ENCODE peak calls at places on chromosome 12, in eight cellular contexts. Y, G, B, X, D, L, A and F are unnamed samples.

GRCh38 chr12:447132-447531 is 12.6 kb upstream of the B4GALNT3 start:
- DNase-seq in Y (no peak), B (no peak), X (no peak), G (no peak), D (no peak), L (no peak), A (no peak), F (no peak)

GRCh38 chr12:116594325-116595038 is 35.3 kb downstream of the MAP1LC3B2 start:
- DNase-seq in G (no peak), D (no peak), L (peak; percentile 59), Y (no peak), B (peak; percentile 80), A (peak; percentile 25), X (peak; percentile 49), F (peak; percentile 71)

GRCh38 chr12:114407566-114408411 is 1.8 kb upstream of the TBX5 start:
- DNase-seq in Y (no peak), L (no peak), G (no peak), A (no peak), X (no peak), D (no peak), B (no peak), F (no peak)

GRCh38 chr12:12302976-12303375 is 36.1 kb upstream of the LRP6 start:
- DNase-seq in G (no peak), L (no peak), Y (no peak), D (no peak), A (no peak), X (no peak), B (no peak), F (no peak)

GRCh38 chr12:120012067-120012621 is 23.1 kb downstream of the BICDL1 start:
- DNase-seq in D (no peak), X (no peak), A (peak; percentile 51), Y (no peak), B (no peak), G (peak; percentile 70), L (no peak), F (peak; percentile 87)

GRCh38 chr12:2372735-2373134 is 319.9 kb downstream of the CACNA1C start:
- DNase-seq in X (peak; percentile 54), L (no peak), G (no peak), D (no peak), A (no peak), B (peak; percentile 60), Y (no peak), F (no peak)

GRCh38 chr12:71162832-71163711 is 5.3 kb upstream of the TSPAN8 start:
- DNase-seq in L (no peak), G (peak; percentile 86), B (no peak), A (no peak), X (no peak), D (peak; percentile 43), Y (no peak), F (no peak)

GRCh38 chr12:26153421-26154154 is 28.8 kb upstream of the BHLHE41 start:
- DNase-seq in L (no peak), X (peak; percentile 28), D (peak; percentile 55), Y (peak; percentile 73), B (no peak), G (peak; percentile 99), A (no peak), F (no peak)

GRCh38 chr12:6699259-6699988 is 1.2 kb downstream of the PIANP start:
- DNase-seq in B (peak; percentile 35), Y (no peak), G (no peak), X (no peak), A (no peak), D (no peak), L (no peak), F (no peak)

GRCh38 chr12:121388421-121388981 is 11.4 kb upstream of the RNF34 start:
- DNase-seq in A (no peak), L (no peak), D (no peak), B (no peak), G (peak; percentile 79), Y (no peak), X (no peak), F (no peak)

GRCh38 chr12:2255301-2255700 is 202.5 kb downstream of the CACNA1C start:
- DNase-seq in D (no peak), B (no peak), Y (no peak), L (no peak), G (no peak), X (no peak), A (no peak), F (no peak)

GRCh38 chr12:64781374-64782029 is 22.3 kb upstream of the GNS start:
- DNase-seq in G (peak; percentile 53), Y (peak; percentile 68), A (no peak), D (peak; percentile 66), B (peak; percentile 64), X (no peak), L (no peak), F (no peak)

GRCh38 chr12:64782181-64782580 is 23.0 kb upstream of the GNS start:
- DNase-seq in G (no peak), X (no peak), L (no peak), D (no peak), B (no peak), A (no peak), Y (no peak), F (no peak)

GRCh38 chr12:64780220-64780530 is 21.0 kb upstream of the GNS start:
- DNase-seq in L (no peak), B (no peak), D (no peak), Y (no peak), G (no peak), X (no peak), A (no peak), F (no peak)

GRCh38 chr12:64780531-64781373 is 21.5 kb upstream of the GNS start:
- DNase-seq in D (peak; percentile 85), Y (peak; percentile 90), L (peak; percentile 60), G (peak; percentile 59), X (peak; percentile 41), A (no peak), B (peak; percentile 91), F (no peak)

DNA sequence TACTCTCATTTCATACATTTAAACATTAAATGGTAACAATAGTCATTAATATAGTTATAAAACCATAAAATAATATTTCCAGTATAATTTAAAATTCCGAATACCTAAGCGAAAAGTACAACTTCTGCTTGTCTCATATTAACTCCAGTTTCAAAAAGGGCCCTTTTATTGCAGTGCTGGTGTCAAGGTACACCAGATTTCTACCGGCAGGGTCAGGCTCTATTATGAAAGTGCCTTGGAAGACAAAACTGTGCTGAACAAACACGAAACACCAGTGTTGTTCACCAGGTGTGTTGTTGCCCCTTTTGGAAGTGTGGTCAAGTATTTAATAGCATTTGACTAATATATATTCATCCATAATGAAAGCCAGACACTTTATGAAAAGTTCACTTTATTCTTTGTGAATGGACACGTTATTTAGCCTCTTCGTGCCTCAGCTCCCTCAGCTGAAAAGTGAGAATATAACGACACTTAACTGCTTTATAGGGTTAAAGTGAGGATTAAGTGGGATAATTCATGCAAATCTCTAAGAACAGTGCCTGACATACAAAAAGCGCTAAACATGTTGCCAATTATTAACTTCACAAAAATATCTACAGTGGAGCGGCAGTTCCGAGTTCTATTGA is 20.3 kb upstream of the GNS start:
- DNase-seq in A (no peak), D (no peak), X (no peak), B (no peak), G (no peak), L (no peak), Y (no peak), F (no peak)
- H3K27ac ChIP-seq in A (no peak overlapping the region), D (peak overlapping the region; percentile 94), X (no peak overlapping the region), B (peak overlapping the region; percentile 64), G (no peak overlapping the region), L (no peak overlapping the region), Y (peak overlapping the region; percentile 94), F (no peak overlapping the region)

GRCh38 chr12:101884174-101884573 is 6.8 kb downstream of the DRAM1 start:
- DNase-seq in D (no peak), A (no peak), Y (no peak), L (no peak), X (no peak), G (no peak), B (no peak), F (no peak)

GRCh38 chr12:101876861-101877815 is at the start of gene DRAM1:
- DNase-seq in A (peak; percentile 56), G (peak; percentile 89), L (peak; percentile 96), D (peak; percentile 92), Y (peak; percentile 95), B (peak; percentile 98), X (peak; percentile 91), F (peak; percentile 67)

GRCh38 chr12:101880769-101881168 is 3.4 kb downstream of the DRAM1 start:
- DNase-seq in Y (no peak), L (no peak), G (no peak), D (no peak), A (no peak), X (no peak), B (no peak), F (no peak)

GRCh38 chr12:101877816-101878811 is 734 bp downstream of the DRAM1 start:
- DNase-seq in B (no peak), X (peak; percentile 29), L (peak; percentile 65), D (peak; percentile 41), Y (peak; percentile 43), A (no peak), G (peak; percentile 18), F (peak; percentile 8)

DNA sequence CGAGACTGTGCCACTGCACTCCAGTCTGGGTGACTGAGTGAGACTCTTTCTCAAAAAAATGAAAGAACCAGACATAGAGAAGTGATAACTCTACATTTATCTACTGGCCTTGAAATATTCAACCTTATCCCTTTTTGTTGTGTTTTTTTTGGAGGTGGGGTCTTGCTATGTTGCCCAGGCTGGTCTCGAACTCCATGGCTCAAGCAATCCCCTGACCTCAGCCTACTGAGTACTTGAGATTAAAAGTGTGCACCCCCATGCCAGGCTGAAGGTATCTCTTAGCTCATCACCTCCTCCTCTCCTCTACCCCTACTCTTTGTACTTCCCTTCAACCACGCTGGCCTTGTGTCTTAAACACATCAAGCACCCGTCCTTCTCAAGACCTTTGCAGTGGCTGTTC is 3.8 kb downstream of the DRAM1 start:
- DNase-seq in L (no peak), G (no peak), A (no peak), X (no peak), D (no peak), Y (no peak), B (no peak), F (no peak)
- H3K36me3 ChIP-seq in L (no peaks in the 10 kb centered on the region), G (no peaks in the 10 kb centered on the region), A (no peaks in the 10 kb centered on the region), X (no peaks in the 10 kb centered on the region), D (no peaks in the 10 kb centered on the region), Y (no peaks in the 10 kb centered on the region), B (no peaks in the 10 kb centered on the region), F (no peaks in the 10 kb centered on the region)

DNA sequence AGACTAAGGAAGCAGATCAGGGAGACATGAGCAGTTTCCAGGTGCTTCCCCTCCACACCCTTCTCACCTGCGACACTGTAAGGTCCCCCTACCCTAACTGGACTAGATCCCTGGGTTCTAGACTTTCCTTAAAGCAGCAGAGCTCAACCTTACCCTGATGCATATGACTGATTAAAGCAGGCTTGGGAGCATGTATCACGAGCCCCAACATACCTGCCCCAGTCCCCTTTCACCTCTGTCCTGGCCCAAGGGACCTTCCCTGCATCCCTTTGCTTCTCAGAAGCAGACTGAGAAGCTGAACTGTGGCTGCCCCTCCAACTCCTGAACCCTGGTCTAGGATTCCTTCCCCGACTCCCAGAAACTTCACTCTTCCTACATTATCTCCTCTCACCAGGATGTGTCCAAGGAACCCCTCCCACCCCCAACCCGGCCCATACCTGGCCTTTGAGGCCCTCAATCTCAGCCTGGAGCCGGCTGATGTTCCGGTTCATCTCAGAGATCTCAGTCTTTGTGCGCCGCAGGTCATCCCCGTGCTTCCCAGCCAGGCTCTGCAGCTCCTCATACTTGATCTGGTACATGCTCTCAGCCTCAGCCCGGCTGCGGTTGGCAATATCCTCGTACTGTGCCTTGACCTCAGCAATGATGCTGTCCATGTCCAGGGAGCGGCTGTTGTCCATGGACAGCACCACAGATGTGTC is 5.4 kb downstream of the KRT8 start:
- DNase-seq in B (no peak), L (no peak), X (no peak), G (no peak), A (no peak), D (no peak), Y (peak; percentile 25), F (no peak)
- H3K4me3 ChIP-seq in B (no peak overlapping the region), L (no peak overlapping the region), X (no peak overlapping the region), G (no peak overlapping the region), A (no peak overlapping the region), D (no peak overlapping the region), Y (no peak overlapping the region), F (no peak overlapping the region)

GRCh38 chr12:40031965-40032364 is 73.9 kb downstream of the SLC2A13 start:
- DNase-seq in B (no peak), Y (peak; percentile 28), G (no peak), L (no peak), D (peak; percentile 21), X (no peak), A (no peak), F (no peak)
- H3K27ac ChIP-seq in B (no peak overlapping the region), Y (no peak overlapping the region), G (no peak overlapping the region), L (no peak overlapping the region), D (peak overlapping the region; percentile 51), X (no peak overlapping the region), A (no peak overlapping the region), F (no peak overlapping the region)